ENCODE peak calls at places on chromosomes 16 and 17, in six cellular contexts. L, A, R, T, S and M are unnamed samples. For H3K36me3, the result is how much of the 10 kb centered on the place peaks cover.

GRCh38 chr17:55859518-55859917 is 108.7 kb downstream of the PCTP start:
- DNase-seq in L (no peak), A (no peak), R (no peak), T (no peak), S (no peak), M (no peak)

GRCh38 chr16:10231563-10231962 is 49.3 kb upstream of the GRIN2A start:
- DNase-seq in L (no peak), A (no peak), R (no peak), T (no peak), S (no peak), M (no peak)

GRCh38 chr17:50952889-50953288 is 86.7 kb upstream of the TOB1 start:
- DNase-seq in L (peak), A (no peak), R (no peak), T (no peak), S (no peak), M (no peak)

GRCh38 chr16:52773026-52773425 is 226.1 kb upstream of the TOX3 start:
- DNase-seq in L (no peak), A (no peak), R (no peak), T (no peak), S (no peak), M (no peak)

GRCh38 chr17:65495255-65496060 is 66.0 kb downstream of the AXIN2 start:
- DNase-seq in L (no peak), A (peak), R (peak), T (no peak), S (peak), M (no peak)

GRCh38 chr17:41657936-41658335 is 30.7 kb upstream of the EIF1 start:
- DNase-seq in L (no peak), A (no peak), R (no peak), T (no peak), S (peak), M (no peak)

GRCh38 chr17:47735536-47736011 is 2.5 kb downstream of the TBX21 start:
- DNase-seq in L (no peak), A (no peak), R (no peak), T (no peak), S (no peak), M (no peak)

GRCh38 chr17:52419256-52419655 is 260.7 kb upstream of the CA10 start:
- DNase-seq in L (no peak), A (no peak), R (no peak), T (no peak), S (no peak), M (peak)

GRCh38 chr17:75024686-75025397 is 12.4 kb downstream of the MRPL58 start:
- DNase-seq in L (no peak), A (no peak), R (no peak), T (no peak), S (no peak), M (no peak)

GRCh38 chr16:19393226-19394074 is 24.2 kb upstream of the TMC5 start:
- DNase-seq in L (no peak), A (peak), R (peak), T (no peak), S (no peak), M (no peak)

GRCh38 chr16:520847-521246 is 6.7 kb upstream of the CAPN15 start:
- DNase-seq in L (no peak), A (no peak), R (no peak), T (no peak), S (no peak), M (no peak)

GRCh38 chr17:9445424-9445823 is 130.2 kb downstream of the STX8 start:
- DNase-seq in L (no peak), A (no peak), R (no peak), T (no peak), S (peak), M (no peak)

GRCh38 chr16:10828851-10829331 is 10.3 kb upstream of the TVP23A start:
- DNase-seq in L (peak), A (peak), R (peak), T (peak), S (peak), M (peak)

GRCh38 chr17:79023886-79024771 is at the start of gene C1QTNF1:
- DNase-seq in L (peak), A (peak), R (peak), T (peak), S (peak), M (peak)
- H3K4me3 ChIP-seq in L (peak), A (peak), R (peak), T (peak), S (peak), M (peak)

GRCh38 chr16:15607700-15608396 is 35.1 kb downstream of the MARF1 start:
- DNase-seq in L (peak), A (no peak), R (peak), T (peak), S (no peak), M (no peak)

GRCh38 chr16:15605869-15606520 is 37.0 kb downstream of the MARF1 start:
- DNase-seq in L (no peak), A (no peak), R (no peak), T (no peak), S (no peak), M (no peak)

GRCh38 chr16:15608398-15609285 is 34.3 kb downstream of the MARF1 start:
- DNase-seq in L (no peak), A (no peak), R (peak), T (no peak), S (no peak), M (no peak)

GRCh38 chr16:15604460-15605390 is 38.2 kb downstream of the MARF1 start:
- DNase-seq in L (no peak), A (no peak), R (peak), T (no peak), S (no peak), M (no peak)

GRCh38 chr16:15606521-15607220 is 36.3 kb downstream of the MARF1 start:
- DNase-seq in L (no peak), A (no peak), R (no peak), T (no peak), S (no peak), M (no peak)
- H3K36me3 ChIP-seq in L (half or more), A (under half), R (half or more), T (half or more), S (under half), M (under half)

DNA sequence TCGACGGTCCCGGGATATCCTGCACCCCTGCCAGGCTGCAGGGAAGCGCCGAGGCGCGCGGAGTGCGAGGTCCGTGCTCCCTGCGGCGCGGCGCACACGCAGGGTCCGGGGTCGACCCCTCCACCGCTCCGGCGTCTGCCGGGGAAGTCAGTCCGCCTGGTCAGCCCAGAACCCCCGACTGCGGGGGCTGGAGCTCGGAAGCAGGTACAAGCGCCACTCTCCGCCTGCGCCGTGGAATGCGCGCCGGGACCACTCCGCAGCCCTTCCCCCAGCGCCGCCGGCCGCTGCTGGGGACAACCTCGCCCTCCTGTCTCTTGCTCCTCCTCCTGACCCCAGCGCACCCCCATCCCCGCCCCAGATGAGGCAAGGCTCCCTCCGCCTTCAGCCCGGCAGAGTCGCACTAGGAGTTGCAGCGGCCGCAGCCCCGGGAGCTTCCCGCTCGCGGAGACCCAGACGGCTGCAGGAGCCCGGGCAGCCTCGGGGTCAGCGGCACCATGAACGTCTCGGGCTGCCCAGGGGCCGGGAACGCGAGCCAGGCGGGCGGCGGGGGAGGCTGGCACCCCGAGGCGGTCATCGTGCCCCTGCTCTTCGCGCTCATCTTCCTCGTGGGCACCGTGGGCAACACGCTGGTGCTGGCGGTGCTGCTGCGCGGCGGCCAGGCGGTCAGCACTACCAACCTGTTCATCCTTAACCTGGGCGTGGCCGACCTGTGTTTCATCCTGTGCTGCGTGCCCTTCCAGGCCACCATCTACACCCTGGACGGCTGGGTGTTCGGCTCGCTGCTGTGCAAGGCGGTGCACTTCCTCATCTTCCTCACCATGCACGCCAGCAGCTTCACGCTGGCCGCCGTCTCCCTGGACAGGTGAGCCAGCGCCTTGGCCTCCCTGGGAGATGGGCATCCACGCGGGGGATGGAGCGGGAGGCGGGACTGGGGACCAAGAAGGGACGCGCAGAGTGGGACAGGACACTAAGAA is at the start of gene GALR2:
- DNase-seq in L (no peak), A (no peak), R (no peak), T (no peak), S (peak), M (no peak)
- H3K4me3 ChIP-seq in L (no peak), A (peak), R (peak), T (peak), S (peak), M (no peak)

DNA sequence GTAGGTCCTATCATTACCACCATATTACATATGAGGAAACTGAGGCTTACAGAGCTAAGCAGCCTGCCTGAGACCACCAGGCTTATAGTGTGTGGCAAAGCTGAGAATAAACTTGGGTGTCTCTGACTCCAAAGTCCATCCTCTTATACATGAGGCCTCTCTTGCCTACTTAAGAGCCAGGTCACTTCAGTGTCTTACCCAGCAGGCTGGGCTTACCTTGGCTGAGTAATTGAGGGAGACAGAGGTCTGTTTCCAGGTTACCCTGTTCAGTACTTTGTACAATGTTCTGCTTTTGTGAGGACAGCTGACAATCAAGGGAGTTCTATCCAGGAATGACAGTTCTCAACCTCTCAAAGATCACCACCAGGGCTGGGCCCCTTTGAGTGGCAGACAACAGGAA is 14.4 kb downstream of the NDUFAB1 start:
- DNase-seq in L (no peak), A (no peak), R (no peak), T (no peak), S (no peak), M (no peak)
- H3K36me3 ChIP-seq in L (half or more), A (under half), R (under half), T (half or more), S (under half), M (half or more)